ENCODE peak calls at places on chromosome 12, in ten cellular contexts. U, G, D, N, F, C, R, K, H and A are unnamed samples.

GRCh38 chr12:68915055-68915454 is 17.9 kb downstream of the CPM start:
- ATAC-seq in U (no peak), G (no peak), D (peak), N (peak), F (no peak), C (no peak), R (no peak), K (no peak), H (no peak), A (no peak)

GRCh38 chr12:10717410-10717809 is 5.7 kb downstream of the YBX3 start:
- ATAC-seq in U (no peak), G (peak), D (no peak), N (peak), F (no peak), C (no peak), R (no peak), K (no peak), H (no peak), A (no peak)

GRCh38 chr12:113066806-113067400 is 10.4 kb downstream of the DTX1 start:
- ATAC-seq in U (peak), G (peak), D (no peak), N (no peak), F (no peak), C (no peak), R (no peak), K (no peak), H (no peak), A (no peak)

GRCh38 chr12:115451785-115452736 is 768.1 kb upstream of the TBX3 start:
- ATAC-seq in U (peak), G (peak), D (peak), N (peak), F (peak), C (peak), R (no peak), K (no peak), H (peak), A (no peak)

GRCh38 chr12:58925111-58925732 is 4.9 kb upstream of the LRIG3 start:
- ATAC-seq in U (no peak), G (no peak), D (no peak), N (no peak), F (no peak), C (no peak), R (no peak), K (no peak), H (no peak), A (no peak)

GRCh38 chr12:80670214-80670613 is 37.2 kb upstream of the MYF6 start:
- ATAC-seq in U (no peak), G (peak), D (no peak), N (no peak), F (no peak), C (no peak), R (no peak), K (no peak), H (no peak), A (no peak)

GRCh38 chr12:26374934-26375333 is 179.6 kb downstream of the SSPN start:
- ATAC-seq in U (no peak), G (no peak), D (no peak), N (no peak), F (no peak), C (no peak), R (no peak), K (no peak), H (no peak), A (no peak)

GRCh38 chr12:125267114-125267513 is 201.9 kb downstream of the AACS start:
- ATAC-seq in U (no peak), G (no peak), D (no peak), N (peak), F (no peak), C (no peak), R (no peak), K (no peak), H (no peak), A (no peak)

GRCh38 chr12:64193931-64194330 is 28.2 kb downstream of the KICS2 start:
- ATAC-seq in U (no peak), G (no peak), D (no peak), N (no peak), F (no peak), C (no peak), R (no peak), K (no peak), H (no peak), A (no peak)

GRCh38 chr12:58211211-58211610 is 269.8 kb downstream of the ATP23 start:
- ATAC-seq in U (no peak), G (no peak), D (no peak), N (no peak), F (no peak), C (no peak), R (no peak), K (no peak), H (no peak), A (no peak)

GRCh38 chr12:52310622-52311281 is 10.4 kb downstream of the KRT83 start:
- ATAC-seq in U (no peak), G (no peak), D (peak), N (no peak), F (no peak), C (no peak), R (no peak), K (no peak), H (no peak), A (no peak)

GRCh38 chr12:74984631-74985030 is 225.0 kb downstream of the KCNC2 start:
- ATAC-seq in U (peak), G (no peak), D (no peak), N (no peak), F (no peak), C (no peak), R (no peak), K (no peak), H (no peak), A (no peak)

GRCh38 chr12:109744991-109745942 is 31.6 kb downstream of the FAM222A start:
- ATAC-seq in U (no peak), G (no peak), D (peak), N (no peak), F (no peak), C (no peak), R (no peak), K (no peak), H (no peak), A (no peak)

GRCh38 chr12:89918172-89918880 is 209.7 kb upstream of the ATP2B1 start:
- ATAC-seq in U (peak), G (peak), D (no peak), N (no peak), F (no peak), C (no peak), R (no peak), K (no peak), H (no peak), A (no peak)

GRCh38 chr12:46473634-46474201 is 101.1 kb upstream of the SLC38A2 start:
- ATAC-seq in U (peak), G (peak), D (peak), N (peak), F (peak), C (peak), R (no peak), K (no peak), H (no peak), A (no peak)

GRCh38 chr12:75260316-75260715 is 50.7 kb upstream of the KCNC2 start:
- ATAC-seq in U (no peak), G (no peak), D (no peak), N (peak), F (no peak), C (no peak), R (no peak), K (no peak), H (no peak), A (peak)

GRCh38 chr12:108519558-108519957 is 4.5 kb downstream of the FICD start:
- ATAC-seq in U (no peak), G (peak), D (no peak), N (no peak), F (no peak), C (no peak), R (no peak), K (no peak), H (no peak), A (no peak)

GRCh38 chr12:28159688-28160087 is 30.6 kb upstream of the CCDC91 start:
- ATAC-seq in U (no peak), G (no peak), D (no peak), N (no peak), F (no peak), C (no peak), R (no peak), K (no peak), H (no peak), A (no peak)

GRCh38 chr12:62732861-62733427 is 202.0 kb downstream of the PPM1H start:
- ATAC-seq in U (peak), G (no peak), D (peak), N (peak), F (no peak), C (peak), R (peak), K (peak), H (no peak), A (peak)

GRCh38 chr12:61804301-61804700 is 455.9 kb upstream of the USP15 start:
- ATAC-seq in U (no peak), G (peak), D (no peak), N (no peak), F (no peak), C (no peak), R (no peak), K (no peak), H (no peak), A (no peak)

GRCh38 chr12:96501139-96501741 is 11.9 kb downstream of the CFAP54 start:
- ATAC-seq in U (peak), G (peak), D (peak), N (peak), F (peak), C (peak), R (peak), K (peak), H (peak), A (peak)

GRCh38 chr12:45205165-45205825 is 10.6 kb upstream of the ANO6 start:
- ATAC-seq in U (peak), G (no peak), D (no peak), N (no peak), F (no peak), C (no peak), R (no peak), K (no peak), H (no peak), A (peak)

GRCh38 chr12:44158746-44159145 is 322.9 kb downstream of the TMEM117 start:
- ATAC-seq in U (peak), G (no peak), D (no peak), N (no peak), F (no peak), C (no peak), R (no peak), K (no peak), H (no peak), A (no peak)

GRCh38 chr12:114726092-114726710 is 42.2 kb upstream of the TBX3 start:
- ATAC-seq in U (no peak), G (no peak), D (no peak), N (no peak), F (peak), C (no peak), R (no peak), K (no peak), H (no peak), A (no peak)

GRCh38 chr12:27190761-27191160 is 53.3 kb upstream of the STK38L start:
- ATAC-seq in U (no peak), G (no peak), D (peak), N (no peak), F (no peak), C (no peak), R (no peak), K (no peak), H (no peak), A (no peak)

GRCh38 chr12:49345048-49345839 is 1.4 kb upstream of the DNAJC22 start:
- ATAC-seq in U (peak), G (no peak), D (no peak), N (peak), F (no peak), C (no peak), R (no peak), K (no peak), H (no peak), A (no peak)

GRCh38 chr12:12527820-12528296 is 34.8 kb downstream of the DUSP16 start:
- ATAC-seq in U (peak), G (peak), D (no peak), N (no peak), F (no peak), C (no peak), R (peak), K (peak), H (peak), A (peak)